ENCODE peak calls at places on chromosomes 2 and 18, in six cellular contexts. One of them, this sample, is unnamed.
A peak's percentile ranks its signal among the peaks of the same experiment; 100 is the strongest.

GRCh38 chr2:39481611-39482010 is 44.5 kb upstream of the MAP4K3 start:
- DNase-seq in HepG2: no peak
- DNase-seq in endothelial cell of umbilical vein: peak; percentile 78
- DNase-seq in vagina: no peak
- DNase-seq in tibial nerve: no peak
- DNase-seq in CD8-positive, alpha-beta T cell: no peak
- DNase-seq in this sample: no peak

GRCh38 chr2:53787255-53787910 is 539 bp downstream of the ERLEC1 start:
- DNase-seq in HepG2: peak; percentile 30
- DNase-seq in endothelial cell of umbilical vein: peak; percentile 63
- DNase-seq in vagina: no peak
- DNase-seq in tibial nerve: no peak
- DNase-seq in CD8-positive, alpha-beta T cell: no peak
- DNase-seq in this sample: no peak

GRCh38 chr2:42195559-42195958 is 26.4 kb downstream of the EML4 start:
- DNase-seq in HepG2: peak; percentile 88
- DNase-seq in endothelial cell of umbilical vein: peak; percentile 5
- DNase-seq in vagina: no peak
- DNase-seq in tibial nerve: no peak
- DNase-seq in CD8-positive, alpha-beta T cell: no peak
- DNase-seq in this sample: no peak

GRCh38 chr2:71700041-71700879 is 246.9 kb downstream of the DYSF start:
- DNase-seq in HepG2: no peak
- DNase-seq in endothelial cell of umbilical vein: no peak
- DNase-seq in vagina: no peak
- DNase-seq in tibial nerve: peak; percentile 4
- DNase-seq in CD8-positive, alpha-beta T cell: no peak
- DNase-seq in this sample: no peak

GRCh38 chr2:165863816-165864221 is 69.8 kb upstream of the GALNT3 start:
- DNase-seq in HepG2: no peak
- DNase-seq in endothelial cell of umbilical vein: no peak
- DNase-seq in vagina: no peak
- DNase-seq in tibial nerve: no peak
- DNase-seq in CD8-positive, alpha-beta T cell: no peak
- DNase-seq in this sample: no peak

GRCh38 chr2:85244798-85245197 is 83.0 kb downstream of the TGOLN2 start:
- DNase-seq in HepG2: no peak
- DNase-seq in endothelial cell of umbilical vein: no peak
- DNase-seq in vagina: no peak
- DNase-seq in tibial nerve: no peak
- DNase-seq in CD8-positive, alpha-beta T cell: no peak
- DNase-seq in this sample: no peak

GRCh38 chr2:5877360-5877759 is 185.2 kb downstream of the SOX11 start:
- DNase-seq in HepG2: no peak
- DNase-seq in endothelial cell of umbilical vein: no peak
- DNase-seq in vagina: no peak
- DNase-seq in tibial nerve: no peak
- DNase-seq in CD8-positive, alpha-beta T cell: no peak
- DNase-seq in this sample: no peak

GRCh38 chr2:215397632-215398341 is 38.1 kb downstream of the FN1 start:
- DNase-seq in HepG2: peak; percentile 57
- DNase-seq in endothelial cell of umbilical vein: peak; percentile 35
- DNase-seq in vagina: no peak
- DNase-seq in tibial nerve: no peak
- DNase-seq in CD8-positive, alpha-beta T cell: no peak
- DNase-seq in this sample: no peak

GRCh38 chr18:12028040-12028628 is 46.8 kb downstream of the IMPA2 start:
- DNase-seq in HepG2: no peak
- DNase-seq in endothelial cell of umbilical vein: no peak
- DNase-seq in vagina: no peak
- DNase-seq in tibial nerve: no peak
- DNase-seq in CD8-positive, alpha-beta T cell: no peak
- DNase-seq in this sample: peak; percentile 18

GRCh38 chr2:112841399-112842044 is 4.9 kb upstream of the IL1B start:
- DNase-seq in HepG2: no peak
- DNase-seq in endothelial cell of umbilical vein: no peak
- DNase-seq in vagina: no peak
- DNase-seq in tibial nerve: no peak
- DNase-seq in CD8-positive, alpha-beta T cell: no peak
- DNase-seq in this sample: no peak

GRCh38 chr2:12675352-12675795 is 41.4 kb upstream of the TRIB2 start:
- DNase-seq in HepG2: no peak
- DNase-seq in endothelial cell of umbilical vein: peak; percentile 69
- DNase-seq in vagina: no peak
- DNase-seq in tibial nerve: no peak
- DNase-seq in CD8-positive, alpha-beta T cell: no peak
- DNase-seq in this sample: no peak

GRCh38 chr2:142670362-142670761 is 207.1 kb upstream of the KYNU start:
- DNase-seq in HepG2: no peak
- DNase-seq in endothelial cell of umbilical vein: no peak
- DNase-seq in vagina: no peak
- DNase-seq in tibial nerve: no peak
- DNase-seq in CD8-positive, alpha-beta T cell: no peak
- DNase-seq in this sample: no peak

GRCh38 chr2:203934711-203935438 is 1.7 kb upstream of the ICOS start:
- DNase-seq in HepG2: no peak
- DNase-seq in endothelial cell of umbilical vein: no peak
- DNase-seq in vagina: no peak
- DNase-seq in tibial nerve: no peak
- DNase-seq in CD8-positive, alpha-beta T cell: no peak
- DNase-seq in this sample: no peak

GRCh38 chr2:121707920-121708361 is 28.7 kb downstream of the NIFK start:
- DNase-seq in HepG2: peak; percentile 43
- DNase-seq in endothelial cell of umbilical vein: no peak
- DNase-seq in vagina: no peak
- DNase-seq in tibial nerve: no peak
- DNase-seq in CD8-positive, alpha-beta T cell: no peak
- DNase-seq in this sample: no peak

GRCh38 chr2:241114836-241115235 is 12.7 kb upstream of the MTERF4 start:
- DNase-seq in HepG2: no peak
- DNase-seq in endothelial cell of umbilical vein: no peak
- DNase-seq in vagina: no peak
- DNase-seq in tibial nerve: no peak
- DNase-seq in CD8-positive, alpha-beta T cell: no peak
- DNase-seq in this sample: no peak

GRCh38 chr2:149715894-149716293 is 128.3 kb upstream of the MMADHC start:
- DNase-seq in HepG2: no peak
- DNase-seq in endothelial cell of umbilical vein: no peak
- DNase-seq in vagina: no peak
- DNase-seq in tibial nerve: no peak
- DNase-seq in CD8-positive, alpha-beta T cell: no peak
- DNase-seq in this sample: no peak

GRCh38 chr2:199869653-199870052 is 18.7 kb upstream of the FTCDNL1 start:
- DNase-seq in HepG2: no peak
- DNase-seq in endothelial cell of umbilical vein: no peak
- DNase-seq in vagina: no peak
- DNase-seq in tibial nerve: no peak
- DNase-seq in CD8-positive, alpha-beta T cell: no peak
- DNase-seq in this sample: no peak

GRCh38 chr2:199874209-199874608 is 23.2 kb upstream of the FTCDNL1 start:
- DNase-seq in HepG2: no peak
- DNase-seq in endothelial cell of umbilical vein: no peak
- DNase-seq in vagina: no peak
- DNase-seq in tibial nerve: no peak
- DNase-seq in CD8-positive, alpha-beta T cell: no peak
- DNase-seq in this sample: no peak

GRCh38 chr2:199870581-199870980 is 19.6 kb upstream of the FTCDNL1 start:
- DNase-seq in HepG2: no peak
- DNase-seq in endothelial cell of umbilical vein: no peak
- DNase-seq in vagina: no peak
- DNase-seq in tibial nerve: no peak
- DNase-seq in CD8-positive, alpha-beta T cell: no peak
- DNase-seq in this sample: no peak

GRCh38 chr2:199875400-199875799 is 24.4 kb upstream of the FTCDNL1 start:
- DNase-seq in HepG2: no peak
- DNase-seq in endothelial cell of umbilical vein: no peak
- DNase-seq in vagina: no peak
- DNase-seq in tibial nerve: no peak
- DNase-seq in CD8-positive, alpha-beta T cell: no peak
- DNase-seq in this sample: no peak
- H3K9me3 ChIP-seq in HepG2: peaks cover 19% of the 10 kb centered on the region
- H3K9me3 ChIP-seq in endothelial cell of umbilical vein: no peaks in the 10 kb centered on the region
- H3K9me3 ChIP-seq in vagina: no peaks in the 10 kb centered on the region
- H3K9me3 ChIP-seq in tibial nerve: no peaks in the 10 kb centered on the region
- H3K9me3 ChIP-seq in CD8-positive, alpha-beta T cell: no peaks in the 10 kb centered on the region
- H3K9me3 ChIP-seq in this sample: no peaks in the 10 kb centered on the region

GRCh38 chr2:196145256-196145655 is 26.1 kb downstream of the STK17B start:
- DNase-seq in HepG2: no peak
- DNase-seq in endothelial cell of umbilical vein: no peak
- DNase-seq in vagina: no peak
- DNase-seq in tibial nerve: no peak
- DNase-seq in CD8-positive, alpha-beta T cell: no peak
- DNase-seq in this sample: no peak

GRCh38 chr2:196148736-196149135 is 22.6 kb downstream of the STK17B start:
- DNase-seq in HepG2: no peak
- DNase-seq in endothelial cell of umbilical vein: no peak
- DNase-seq in vagina: no peak
- DNase-seq in tibial nerve: no peak
- DNase-seq in CD8-positive, alpha-beta T cell: no peak
- DNase-seq in this sample: no peak

GRCh38 chr2:196140213-196140612 is 31.2 kb downstream of the STK17B start:
- DNase-seq in HepG2: no peak
- DNase-seq in endothelial cell of umbilical vein: no peak
- DNase-seq in vagina: no peak
- DNase-seq in tibial nerve: no peak
- DNase-seq in CD8-positive, alpha-beta T cell: no peak
- DNase-seq in this sample: no peak

GRCh38 chr2:196143641-196144236 is 27.6 kb downstream of the STK17B start:
- DNase-seq in HepG2: no peak
- DNase-seq in endothelial cell of umbilical vein: no peak
- DNase-seq in vagina: no peak
- DNase-seq in tibial nerve: no peak
- DNase-seq in CD8-positive, alpha-beta T cell: no peak
- DNase-seq in this sample: no peak

DNA sequence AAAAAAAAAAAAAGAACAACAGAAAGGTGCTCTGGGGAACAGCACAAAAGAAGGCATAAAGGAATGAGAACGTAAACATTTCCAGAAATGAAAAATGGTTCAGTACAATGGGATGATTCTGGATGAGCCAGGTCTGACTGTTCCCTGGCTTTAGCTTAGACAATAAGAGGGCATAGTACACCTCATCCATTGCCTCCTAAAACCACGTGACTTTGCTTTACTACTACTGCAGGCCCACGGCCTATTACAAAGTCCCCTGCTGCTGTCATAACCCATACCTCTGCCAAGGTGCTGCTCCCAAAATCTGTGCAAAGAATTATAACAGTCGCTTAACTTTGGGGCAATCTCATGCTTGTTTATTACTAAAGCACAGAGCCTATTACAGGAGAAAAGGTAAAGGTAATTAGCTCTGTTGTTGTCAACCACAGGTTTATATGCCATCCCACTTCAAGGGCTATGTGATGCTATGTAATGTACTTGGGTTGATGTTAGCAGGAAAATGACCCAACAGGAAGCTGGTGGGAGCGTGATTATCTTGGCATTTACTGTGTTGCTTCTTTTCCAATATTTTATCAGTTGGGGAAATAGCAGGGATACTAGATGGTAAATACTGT is 26.8 kb downstream of the STK17B start:
- DNase-seq in HepG2: no peak
- DNase-seq in endothelial cell of umbilical vein: no peak
- DNase-seq in vagina: no peak
- DNase-seq in tibial nerve: no peak
- DNase-seq in CD8-positive, alpha-beta T cell: no peak
- DNase-seq in this sample: no peak
- H3K27ac ChIP-seq in HepG2: no peak overlapping the region
- H3K27ac ChIP-seq in endothelial cell of umbilical vein: no peak overlapping the region
- H3K27ac ChIP-seq in vagina: no peak overlapping the region
- H3K27ac ChIP-seq in tibial nerve: no peak overlapping the region
- H3K27ac ChIP-seq in CD8-positive, alpha-beta T cell: peak overlapping the region; percentile 5
- H3K27ac ChIP-seq in this sample: no peak overlapping the region

GRCh38 chr18:58205780-58206160 is 161.7 kb downstream of the NEDD4L start:
- DNase-seq in HepG2: no peak
- DNase-seq in endothelial cell of umbilical vein: no peak
- DNase-seq in vagina: no peak
- DNase-seq in tibial nerve: no peak
- DNase-seq in CD8-positive, alpha-beta T cell: no peak
- DNase-seq in this sample: no peak

GRCh38 chr18:58202406-58202730 is 158.3 kb downstream of the NEDD4L start:
- DNase-seq in HepG2: no peak
- DNase-seq in endothelial cell of umbilical vein: no peak
- DNase-seq in vagina: no peak
- DNase-seq in tibial nerve: no peak
- DNase-seq in CD8-positive, alpha-beta T cell: no peak
- DNase-seq in this sample: no peak

GRCh38 chr18:58208207-58208944 is 164.3 kb downstream of the NEDD4L start:
- DNase-seq in HepG2: no peak
- DNase-seq in endothelial cell of umbilical vein: peak; percentile 13
- DNase-seq in vagina: no peak
- DNase-seq in tibial nerve: no peak
- DNase-seq in CD8-positive, alpha-beta T cell: no peak
- DNase-seq in this sample: no peak

GRCh38 chr18:58207520-58208152 is 163.6 kb downstream of the NEDD4L start:
- DNase-seq in HepG2: no peak
- DNase-seq in endothelial cell of umbilical vein: no peak
- DNase-seq in vagina: no peak
- DNase-seq in tibial nerve: no peak
- DNase-seq in CD8-positive, alpha-beta T cell: no peak
- DNase-seq in this sample: no peak

DNA sequence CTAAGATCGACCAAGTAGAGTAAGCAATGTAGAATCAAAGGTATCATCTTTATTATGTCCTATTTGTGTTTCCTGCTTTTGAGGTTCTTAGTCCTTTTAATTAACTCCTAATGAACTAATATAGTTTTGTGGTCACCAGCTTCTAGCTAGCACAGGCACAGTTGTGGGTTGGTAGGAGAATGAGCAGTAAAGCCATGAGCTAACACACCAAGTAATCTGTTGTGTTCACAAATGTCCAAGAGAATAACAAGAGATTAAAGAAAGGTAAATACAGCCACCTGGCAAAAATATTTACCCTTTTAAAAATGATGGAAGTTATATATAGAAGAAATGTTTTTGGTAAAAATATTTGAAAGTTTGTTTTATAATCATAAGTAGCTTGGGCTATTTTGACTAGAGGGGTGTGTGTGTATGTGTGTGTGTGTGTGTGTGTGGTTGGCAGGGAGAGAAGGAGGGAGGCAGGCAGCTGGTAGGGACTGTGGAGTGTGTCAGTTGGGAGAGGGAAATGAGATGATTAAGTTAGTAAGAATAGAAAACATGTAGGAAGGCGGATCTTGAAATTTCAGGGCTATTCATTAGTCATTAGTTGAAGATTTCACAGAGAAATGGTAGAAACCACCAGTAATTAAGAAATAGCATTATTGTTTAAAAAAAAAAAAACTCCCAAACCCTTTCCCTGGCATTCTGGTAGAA is 161.2 kb downstream of the NEDD4L start:
- DNase-seq in HepG2: no peak
- DNase-seq in endothelial cell of umbilical vein: no peak
- DNase-seq in vagina: no peak
- DNase-seq in tibial nerve: no peak
- DNase-seq in CD8-positive, alpha-beta T cell: no peak
- DNase-seq in this sample: no peak
- H3K4me1 ChIP-seq in HepG2: peaks cover 18% of the 10 kb centered on the region
- H3K4me1 ChIP-seq in endothelial cell of umbilical vein: peaks cover 12% of the 10 kb centered on the region
- H3K4me1 ChIP-seq in vagina: peaks cover 7% of the 10 kb centered on the region
- H3K4me1 ChIP-seq in tibial nerve: no peaks in the 10 kb centered on the region
- H3K4me1 ChIP-seq in CD8-positive, alpha-beta T cell: no peaks in the 10 kb centered on the region
- H3K4me1 ChIP-seq in this sample: no peaks in the 10 kb centered on the region

GRCh38 chr18:6341303-6341702 is 73.4 kb downstream of the L3MBTL4 start:
- DNase-seq in HepG2: no peak
- DNase-seq in endothelial cell of umbilical vein: no peak
- DNase-seq in vagina: no peak
- DNase-seq in tibial nerve: no peak
- DNase-seq in CD8-positive, alpha-beta T cell: no peak
- DNase-seq in this sample: no peak
- H3K9me3 ChIP-seq in HepG2: peaks cover 19% of the 10 kb centered on the region
- H3K9me3 ChIP-seq in endothelial cell of umbilical vein: no peaks in the 10 kb centered on the region
- H3K9me3 ChIP-seq in vagina: no peaks in the 10 kb centered on the region
- H3K9me3 ChIP-seq in tibial nerve: no peaks in the 10 kb centered on the region
- H3K9me3 ChIP-seq in CD8-positive, alpha-beta T cell: no peaks in the 10 kb centered on the region
- H3K9me3 ChIP-seq in this sample: no peaks in the 10 kb centered on the region

This sample was measured in testis.